ENCODE peak calls at places on chromosomes 5 and 9, in eight cellular contexts. A is CD8-positive, alpha-beta T cell; D is tibial nerve; X is mesendoderm; F is heart left ventricle; I is adipocyte; P is lower lobe of right lung; U is stomach. Z is an unnamed sample.

GRCh38 chr9:127559247-127559680 is 52.8 kb upstream of the STXBP1 start:
- DNase-seq in I (no peak), D (no peak), X (no peak), F (no peak), U (no peak), A (no peak), P (no peak), Z (no peak)

GRCh38 chr5:52063186-52063585 is 679.9 kb downstream of the ISL1 start:
- DNase-seq in U (no peak), D (no peak), F (no peak), A (no peak), I (no peak), P (no peak), X (no peak), Z (no peak)

GRCh38 chr5:31407921-31408714 is 123.8 kb downstream of the DROSHA start:
- DNase-seq in D (no peak), P (no peak), A (no peak), I (peak; percentile 15), U (no peak), F (no peak), X (no peak), Z (no peak)

GRCh38 chr5:151095341-151096000 is 14.6 kb upstream of the TNIP1 start:
- DNase-seq in X (peak; percentile 47), U (peak; percentile 60), I (peak; percentile 48), P (no peak), F (peak; percentile 69), A (no peak), D (no peak), Z (peak; percentile 86)

GRCh38 chr5:136518814-136519213 is 153.5 kb upstream of the TRPC7 start:
- DNase-seq in D (no peak), A (no peak), F (no peak), X (no peak), P (no peak), U (no peak), I (no peak), Z (no peak)

GRCh38 chr5:131609774-131610173 is 25.3 kb downstream of the RAPGEF6 start:
- DNase-seq in U (no peak), D (no peak), P (no peak), X (no peak), F (no peak), I (no peak), A (no peak), Z (no peak)

GRCh38 chr9:111970827-111971226 is 74.2 kb downstream of the UGCG start:
- DNase-seq in X (peak; percentile 89), U (no peak), P (no peak), I (no peak), F (no peak), A (no peak), D (no peak), Z (no peak)

GRCh38 chr5:112776301-112776856 is 38.7 kb downstream of the APC start:
- DNase-seq in X (no peak), D (no peak), I (peak; percentile 74), A (no peak), U (no peak), F (no peak), P (no peak), Z (no peak)

GRCh38 chr9:98378206-98379193 is 123.1 kb upstream of the TBC1D2 start:
- DNase-seq in X (peak; percentile 84), A (no peak), I (no peak), D (no peak), P (no peak), U (no peak), F (no peak), Z (no peak)

GRCh38 chr9:133779081-133779480 is 40.9 kb upstream of the SARDH start:
- DNase-seq in U (no peak), F (peak; percentile 9), I (no peak), P (no peak), X (no peak), D (no peak), A (no peak), Z (no peak)

GRCh38 chr5:166724284-166724683 is 1567.2 kb upstream of the WWC1 start:
- DNase-seq in A (no peak), I (no peak), F (no peak), P (no peak), U (no peak), X (no peak), D (no peak), Z (peak; percentile 5)

GRCh38 chr5:156326718-156327259 is at the start of gene SGCD:
- DNase-seq in D (peak; percentile 39), P (peak; percentile 47), X (no peak), I (peak; percentile 94), A (no peak), F (peak; percentile 82), U (peak; percentile 35), Z (peak; percentile 54)

GRCh38 chr5:14164164-14164720 is 21.1 kb downstream of the TRIO start:
- DNase-seq in U (no peak), I (no peak), D (no peak), P (no peak), A (no peak), X (no peak), F (no peak), Z (no peak)
- H3K4me1 ChIP-seq in U (peaks cover 74% of the 10 kb centered on the region), I (peaks cover 39% of the 10 kb centered on the region), D (peaks cover 12% of the 10 kb centered on the region), P (peaks cover 39% of the 10 kb centered on the region), A (no peaks in the 10 kb centered on the region), X (peaks cover 25% of the 10 kb centered on the region), F (peaks cover 5% of the 10 kb centered on the region), Z (peaks cover 15% of the 10 kb centered on the region)

DNA sequence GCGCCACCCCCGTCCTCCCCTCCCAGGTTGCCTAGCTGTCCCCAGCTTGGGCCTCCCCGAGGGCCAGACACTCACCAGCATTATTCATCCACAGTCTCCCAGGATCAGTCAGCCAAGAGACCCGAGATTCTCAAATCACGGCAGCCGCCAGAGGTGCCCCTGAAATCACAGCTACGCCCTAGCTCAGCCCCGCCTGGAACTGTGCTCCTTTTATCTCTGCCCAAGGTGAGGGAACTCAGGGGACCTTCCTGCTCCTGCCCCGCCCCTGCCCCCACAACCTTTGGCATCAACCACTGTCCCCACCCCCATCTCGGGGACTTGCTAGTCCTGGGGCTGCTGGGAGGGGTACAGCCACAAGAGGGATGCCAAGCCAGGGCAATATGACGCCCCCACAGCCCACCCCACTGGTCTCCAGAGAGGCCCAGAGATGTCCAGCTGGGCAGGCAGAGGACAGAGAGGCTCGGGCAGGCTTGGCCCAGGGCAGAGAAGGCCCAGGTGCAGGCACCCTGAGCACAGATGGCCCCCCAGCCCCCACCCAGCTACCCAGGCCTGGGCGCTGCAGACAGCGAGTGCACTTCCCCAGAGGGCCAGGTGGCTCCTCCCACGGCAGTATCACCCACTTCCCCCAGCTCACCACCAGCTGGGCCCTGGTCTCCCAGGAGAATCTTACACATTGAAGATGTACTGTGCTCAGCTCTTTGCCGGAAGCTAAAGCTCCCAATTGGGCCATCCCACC is at the start of gene FUT7:
- DNase-seq in P (no peak), F (no peak), I (no peak), U (no peak), X (no peak), A (peak; percentile 57), D (no peak), Z (no peak)
- H3K4me1 ChIP-seq in P (peaks cover 65% of the 10 kb centered on the region), F (peaks cover 26% of the 10 kb centered on the region), I (peaks cover 15% of the 10 kb centered on the region), U (peaks cover 61% of the 10 kb centered on the region), X (no peaks in the 10 kb centered on the region), A (peaks cover 67% of the 10 kb centered on the region), D (peaks cover 30% of the 10 kb centered on the region), Z (peaks cover 43% of the 10 kb centered on the region)

GRCh38 chr9:71896762-71897161 is 14.2 kb downstream of the ABHD17B start:
- DNase-seq in A (no peak), U (no peak), I (no peak), X (no peak), D (no peak), F (no peak), P (no peak), Z (no peak)

GRCh38 chr9:71891557-71892189 is 19.3 kb downstream of the ABHD17B start:
- DNase-seq in A (no peak), F (no peak), X (no peak), I (no peak), P (no peak), D (no peak), U (no peak), Z (no peak)

GRCh38 chr9:71897573-71897972 is 13.4 kb downstream of the ABHD17B start:
- DNase-seq in P (no peak), X (no peak), A (no peak), D (no peak), F (no peak), U (no peak), I (no peak), Z (no peak)

GRCh38 chr9:71895955-71896354 is 15.0 kb downstream of the ABHD17B start:
- DNase-seq in I (no peak), U (no peak), X (no peak), P (no peak), F (no peak), D (no peak), A (no peak), Z (no peak)

GRCh38 chr9:71895122-71895521 is 15.9 kb downstream of the ABHD17B start:
- DNase-seq in X (no peak), P (no peak), U (no peak), I (no peak), A (no peak), F (no peak), D (no peak), Z (no peak)
- H3K4me1 ChIP-seq in X (no peaks in the 10 kb centered on the region), P (peaks cover 24% of the 10 kb centered on the region), U (peaks cover 54% of the 10 kb centered on the region), I (no peaks in the 10 kb centered on the region), A (peaks cover 43% of the 10 kb centered on the region), F (peaks cover 3% of the 10 kb centered on the region), D (no peaks in the 10 kb centered on the region), Z (peaks cover 11% of the 10 kb centered on the region)

DNA sequence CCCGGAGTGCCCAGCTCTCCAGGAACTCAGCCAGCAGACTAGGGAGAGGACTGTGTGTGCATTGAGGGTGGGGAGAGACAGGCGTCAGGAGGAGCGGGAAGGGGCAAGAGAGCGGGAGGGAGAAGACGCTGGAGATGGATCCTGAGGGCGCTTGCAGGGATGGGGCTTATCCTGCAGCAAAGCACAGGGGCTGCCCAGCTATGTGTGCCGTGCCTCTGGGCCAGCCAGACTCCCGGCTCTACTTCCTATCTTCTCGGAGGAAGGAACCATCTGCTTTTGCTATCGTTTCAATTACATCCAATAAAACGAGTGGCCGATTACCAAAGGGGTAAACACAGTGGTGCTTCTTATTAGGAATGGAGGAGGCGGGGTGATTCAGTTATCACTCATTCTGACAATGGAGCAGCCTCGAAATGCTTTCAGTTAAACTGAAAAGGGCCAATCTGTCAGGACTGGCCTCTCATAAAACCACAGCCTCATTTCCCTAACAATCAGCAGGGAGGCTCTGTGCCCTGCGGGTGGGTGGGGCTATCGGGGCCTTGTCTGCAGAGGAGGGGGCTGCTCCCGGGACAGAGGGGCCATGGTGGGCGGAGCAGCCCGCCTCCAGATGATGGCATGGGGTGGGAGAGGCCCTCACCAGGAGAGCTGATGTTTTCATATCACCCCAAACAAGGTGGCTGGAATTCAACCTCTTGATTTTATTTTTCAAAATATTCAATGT is 168.2 kb downstream of the DAB2IP start:
- DNase-seq in D (no peak), A (no peak), I (peak; percentile 21), F (no peak), U (no peak), P (no peak), X (peak; percentile 60), Z (no peak)
- H3K4me1 ChIP-seq in D (no peaks in the 10 kb centered on the region), A (no peaks in the 10 kb centered on the region), I (no peaks in the 10 kb centered on the region), F (no peaks in the 10 kb centered on the region), U (peaks cover 2% of the 10 kb centered on the region), P (no peaks in the 10 kb centered on the region), X (peaks cover 16% of the 10 kb centered on the region), Z (no peaks in the 10 kb centered on the region)

Z was measured in mucosa of descending colon.